ENCODE peak calls at places on chromosomes 5 and 9, in five cellular contexts. R is mucosa of descending colon, O is HT-29, V is Right ventricle myocardium superior, T is hypothalamus. P is an unnamed sample.

GRCh38 chr5:66100851-66101250 is 43.2 kb upstream of the SREK1 start:
- DNase-seq in R (no peak), T (no peak), O (no peak), V (no peak), P (no peak)

GRCh38 chr9:18067553-18068120 is 406.3 kb upstream of the ADAMTSL1 start:
- DNase-seq in O (no peak), R (no peak), V (no peak), T (no peak), P (no peak)

GRCh38 chr5:77960863-77961396 is 184.8 kb upstream of the TBCA start:
- DNase-seq in O (no peak), V (no peak), T (no peak), R (no peak), P (no peak)

GRCh38 chr9:133726401-133727276 is 11.5 kb downstream of the SARDH start:
- DNase-seq in V (peak; percentile 79), R (peak; percentile 71), T (peak; percentile 12), O (peak; percentile 76), P (peak; percentile 17)

GRCh38 chr5:9046756-9047481 is 499.0 kb downstream of the SEMA5A start:
- DNase-seq in T (no peak), R (no peak), O (no peak), V (no peak), P (no peak)

GRCh38 chr9:33044677-33045282 is 19.7 kb downstream of the DNAJA1 start:
- DNase-seq in R (peak; percentile 50), T (no peak), V (no peak), O (peak; percentile 72), P (peak; percentile 3)

GRCh38 chr5:149408252-149409099 is 29.4 kb upstream of the IL17B start:
- DNase-seq in V (no peak), O (no peak), R (no peak), T (no peak), P (no peak)

GRCh38 chr9:35001803-35002502 is 12.4 kb downstream of the DNAJB5 start:
- DNase-seq in T (no peak), R (no peak), O (no peak), V (no peak), P (no peak)

GRCh38 chr9:121884057-121884512 is 209.0 kb downstream of the TTLL11 start:
- DNase-seq in T (peak; percentile 66), O (no peak), R (no peak), V (no peak), P (peak; percentile 25)

GRCh38 chr5:77641397-77641943 is 3.0 kb upstream of the OTP start:
- DNase-seq in T (no peak), O (no peak), R (no peak), V (no peak), P (no peak)

GRCh38 chr9:706606-707451 is 134.7 kb upstream of the DMRT1 start:
- DNase-seq in T (peak; percentile 59), O (no peak), R (peak; percentile 67), V (peak; percentile 82), P (peak; percentile 61)

GRCh38 chr5:42514759-42515158 is 91.5 kb downstream of the GHR start:
- DNase-seq in T (no peak), R (no peak), O (peak; percentile 39), V (no peak), P (no peak)